ENCODE peak calls at places on chromosomes 7 and 10, in six cellular contexts. E is CD14-positive monocyte, N is tibial nerve, G is cardiac muscle cell, T is progenitor cell of endocrine pancreas, P is Panc1. Z is an unnamed sample.

GRCh38 chr7:205117-206010 is 13.0 kb downstream of the FAM20C start:
- DNase-seq in E (no peak), N (no peak), G (no peak), T (no peak), P (no peak), Z (no peak)

GRCh38 chr7:6106140-6106904 is 75.1 kb downstream of the ANKRD61 start:
- DNase-seq in E (no peak), N (no peak), G (peak; percentile 62), T (no peak), P (no peak), Z (peak; percentile 67)

GRCh38 chr7:51457079-51457478 is 140.5 kb upstream of the COBL start:
- DNase-seq in E (no peak), N (no peak), G (no peak), T (no peak), P (no peak), Z (no peak)

GRCh38 chr10:121532465-121532864 is 65.8 kb downstream of the FGFR2 start:
- DNase-seq in E (no peak), N (no peak), G (no peak), T (no peak), P (no peak), Z (no peak)

GRCh38 chr7:148108381-148108780 is 482.2 kb upstream of the C7orf33 start:
- DNase-seq in E (no peak), N (no peak), G (no peak), T (no peak), P (no peak), Z (no peak)

GRCh38 chr7:71285614-71286013 is 153.7 kb downstream of the GALNT17 start:
- DNase-seq in E (no peak), N (no peak), G (no peak), T (no peak), P (no peak), Z (no peak)

GRCh38 chr10:105729428-105729827 is 1088.3 kb downstream of the SORCS3 start:
- DNase-seq in E (no peak), N (no peak), G (no peak), T (no peak), P (no peak), Z (no peak)

GRCh38 chr7:47833211-47833610 is 115.1 kb downstream of the PKD1L1 start:
- DNase-seq in E (no peak), N (no peak), G (no peak), T (no peak), P (no peak), Z (no peak)

GRCh38 chr10:36801660-36802059 is 323.7 kb upstream of the ANKRD30A start:
- DNase-seq in E (no peak), N (no peak), G (no peak), T (no peak), P (no peak), Z (no peak)

GRCh38 chr10:3666525-3667302 is 118.3 kb downstream of the KLF6 start:
- DNase-seq in E (peak; percentile 70), N (no peak), G (no peak), T (no peak), P (no peak), Z (no peak)

GRCh38 chr7:158829021-158829341 is 328 bp downstream of the ESYT2 start:
- DNase-seq in E (peak; percentile 51), N (no peak), G (peak; percentile 82), T (peak; percentile 39), P (no peak), Z (peak; percentile 76)

DNA sequence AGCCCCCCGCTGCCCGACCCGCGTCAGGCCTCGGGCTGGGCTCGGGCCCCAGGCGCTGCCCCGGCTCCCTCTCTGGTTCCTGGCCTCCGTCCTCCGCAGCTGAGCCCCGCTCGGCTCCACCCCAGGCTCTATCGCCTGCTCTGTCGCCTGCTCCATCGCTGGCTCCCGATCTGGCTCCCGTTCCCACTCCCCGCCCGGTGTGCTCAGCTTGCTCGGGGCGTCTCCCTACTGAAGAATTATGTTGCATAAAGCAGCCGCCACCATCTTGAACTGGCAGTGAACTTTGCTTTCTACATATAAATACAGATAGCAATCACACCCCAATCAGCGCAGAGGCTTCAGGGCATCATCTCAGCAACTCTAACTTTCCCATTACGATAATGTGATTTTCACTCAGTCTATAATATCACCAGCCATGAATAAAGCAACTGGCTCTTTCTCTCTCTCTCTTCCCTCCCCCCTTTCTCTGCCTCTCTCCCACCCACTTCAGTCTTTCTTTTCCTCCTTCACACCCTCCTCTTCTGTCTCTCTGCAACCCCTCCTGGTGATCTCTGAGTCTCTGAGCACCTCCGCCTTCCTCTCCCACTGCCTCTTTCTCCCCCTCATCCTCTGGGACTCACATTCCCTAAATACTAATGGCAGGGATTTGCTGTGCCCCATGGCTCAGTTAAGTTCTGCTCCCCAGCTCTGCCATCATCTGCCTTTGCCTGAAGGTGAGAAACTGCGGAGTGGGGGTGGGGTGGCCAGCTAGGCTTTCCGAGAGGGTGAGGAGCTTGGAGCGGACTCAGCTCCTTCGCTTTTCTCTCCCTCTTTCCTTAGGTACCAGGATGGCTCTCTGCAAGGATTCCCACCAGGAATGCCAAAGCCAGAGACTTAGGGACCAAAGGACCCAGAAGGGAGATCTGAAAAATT is 43.2 kb upstream of the BTRC start:
- DNase-seq in E (no peak), N (no peak), G (no peak), T (peak; percentile 25), P (no peak), Z (no peak)
- TF ChIP-seq CTCF in E (no peak), N (no peak), G (no peak), T (no peak), P (no peak), Z (no peak)

DNA sequence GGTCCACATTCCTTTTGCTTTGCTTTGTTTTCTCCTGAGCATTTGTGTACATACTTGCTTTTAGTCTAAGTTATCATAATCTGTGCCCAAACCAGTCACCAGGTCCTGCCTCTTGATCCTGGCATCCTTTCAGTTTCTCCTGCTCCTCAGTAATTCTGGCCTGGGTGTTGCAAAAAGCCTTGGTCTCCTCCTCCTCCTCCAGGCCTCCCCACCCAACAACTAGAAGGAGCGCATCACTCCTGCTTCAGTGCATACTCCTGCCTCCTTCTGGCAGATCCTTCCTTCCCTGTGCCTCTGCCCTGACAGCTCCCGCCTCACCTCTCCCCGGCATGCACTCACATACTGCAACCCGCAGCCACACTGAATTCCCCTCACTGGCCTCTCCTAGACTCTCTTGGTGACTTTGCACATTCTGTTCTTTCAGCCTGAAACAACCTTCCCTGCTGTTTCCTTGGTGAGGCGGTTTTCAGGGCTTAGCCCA is 2.3 kb downstream of the DENND2A start:
- DNase-seq in E (no peak), N (peak; percentile 21), G (peak; percentile 67), T (no peak), P (no peak), Z (peak; percentile 21)
- TF ChIP-seq CTCF in E (no peak), N (no peak), G (peak; percentile 38), T (no peak), P (no peak), Z (no peak)

DNA sequence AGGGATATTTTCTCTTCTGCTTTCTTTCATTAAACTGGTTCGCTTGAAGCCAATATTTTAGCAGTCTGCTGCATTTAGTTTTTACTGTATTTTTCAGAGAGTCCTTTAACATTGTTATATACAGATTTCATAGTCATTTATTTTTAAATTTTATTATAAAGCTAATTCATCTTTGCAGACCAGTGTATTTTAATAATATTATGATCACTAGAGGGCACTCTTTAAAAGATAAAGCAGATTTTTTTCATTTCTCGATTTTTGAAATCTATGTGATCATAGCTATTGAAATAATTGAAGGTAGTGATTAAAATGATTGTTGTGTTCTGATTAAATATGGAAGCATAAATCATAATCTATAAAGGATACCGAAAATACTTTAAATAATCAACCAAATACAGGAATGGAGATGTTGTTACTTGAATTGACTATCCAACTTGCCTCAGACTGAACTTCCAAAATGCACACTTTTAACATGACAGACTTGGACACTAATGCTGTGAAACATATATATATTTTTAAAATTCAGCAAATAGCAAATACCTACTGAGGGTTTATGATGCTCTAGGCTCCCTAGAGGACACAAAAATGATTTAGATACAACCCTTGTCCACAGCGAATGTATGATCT is 35.2 kb downstream of the ST7 start:
- DNase-seq in E (no peak), N (no peak), G (no peak), T (no peak), P (no peak), Z (no peak)
- TF ChIP-seq CTCF in E (peak; percentile 50), N (peak; percentile 26), G (no peak), T (peak; percentile 47), P (peak; percentile 47), Z (peak; percentile 36)

DNA sequence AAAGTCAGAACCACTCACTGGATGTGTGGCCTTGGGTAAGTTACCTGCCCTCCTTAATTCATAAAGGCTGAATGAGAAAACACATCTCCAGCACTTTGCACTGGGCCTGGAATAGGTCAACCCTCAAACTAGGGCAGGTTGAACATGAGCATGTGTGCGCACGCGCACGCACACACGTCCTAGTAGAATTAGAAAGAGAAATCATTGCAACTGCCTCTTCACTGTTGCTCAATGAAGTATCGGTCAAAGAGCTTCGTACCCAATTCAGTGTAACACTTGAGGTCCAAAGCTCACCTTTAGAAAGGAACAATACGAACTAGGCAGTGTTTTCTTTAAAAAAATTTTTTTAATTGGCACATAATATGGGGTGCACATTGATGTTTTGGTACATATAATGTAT is 91.7 kb downstream of the PRPF18 start:
- DNase-seq in E (no peak), N (no peak), G (no peak), T (no peak), P (no peak), Z (no peak)
- TF ChIP-seq CTCF in E (no peak), N (no peak), G (no peak), T (no peak), P (no peak), Z (no peak)

GRCh38 chr7:1709900-1710299 is 39.8 kb downstream of the ELFN1 start:
- DNase-seq in E (no peak), N (no peak), G (no peak), T (no peak), P (no peak), Z (no peak)
- TF ChIP-seq CTCF in E (peak; percentile 47), N (no peak), G (peak; percentile 43), T (peak; percentile 41), P (no peak), Z (peak; percentile 29)

GRCh38 chr10:104139221-104139620 is 17.2 kb downstream of the SFR1 start:
- DNase-seq in E (no peak), N (no peak), G (no peak), T (no peak), P (no peak), Z (peak; percentile 14)
- TF ChIP-seq CTCF in E (peak; percentile 64), N (no peak), G (peak; percentile 40), T (peak; percentile 33), P (peak; percentile 60), Z (no peak)

DNA sequence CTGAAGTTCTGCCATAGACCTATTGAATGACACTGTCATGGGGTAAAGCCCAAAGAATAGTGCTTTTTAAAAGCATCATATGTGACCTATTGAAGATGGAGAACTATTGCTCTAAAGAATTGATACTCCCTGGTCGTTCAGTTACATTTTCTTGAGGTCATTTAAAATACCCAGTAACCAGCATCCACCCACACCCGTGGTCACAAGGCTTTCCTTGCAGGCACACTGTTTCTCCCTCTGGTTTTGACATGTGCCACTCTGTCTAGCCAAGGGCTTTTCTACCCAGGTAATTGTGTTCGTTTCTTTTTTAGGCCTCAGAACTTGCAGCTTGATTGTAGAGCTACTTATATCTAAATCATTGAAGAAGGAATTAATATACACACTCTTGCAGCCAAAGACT is 68.3 kb upstream of the LYZL2 start:
- DNase-seq in E (no peak), N (no peak), G (no peak), T (no peak), P (no peak), Z (no peak)
- TF ChIP-seq CTCF in E (no peak), N (no peak), G (no peak), T (no peak), P (no peak), Z (no peak)

Z was measured in MCF 10A.